ENCODE peak calls at places on chromosomes 11 and 22, in six cellular contexts. R is pancreas, O is glomerular endothelial cell, Z is HuH-7, Y is HS-5, D is T-helper 2 cell. B is an unnamed sample.

GRCh38 chr22:25404556-25404922 is 159.9 kb upstream of the GRK3 start:
- DNase-seq in Y (no peak), R (peak; percentile 82), Z (no peak), D (no peak), O (no peak), B (peak; percentile 38)

GRCh38 chr11:18367431-18367830 is 26.9 kb upstream of the LDHA start:
- DNase-seq in Y (no peak), Z (no peak), R (no peak), D (no peak), O (no peak), B (no peak)

GRCh38 chr11:86380295-86380694 is 5.6 kb downstream of the CCDC81 start:
- DNase-seq in O (no peak), R (no peak), D (no peak), Z (no peak), Y (no peak), B (no peak)

GRCh38 chr22:36329217-36330078 is 58.3 kb downstream of the MYH9 start:
- DNase-seq in O (peak; percentile 97), Y (peak; percentile 96), D (peak; percentile 67), R (peak; percentile 75), Z (no peak), B (no peak)

GRCh38 chr11:9876331-9876730 is 212.5 kb downstream of the SWAP70 start:
- DNase-seq in D (no peak), Y (no peak), Z (no peak), R (no peak), O (no peak), B (no peak)

GRCh38 chr11:3107608-3108182 is 50.5 kb upstream of the CARS1 start:
- DNase-seq in R (peak; percentile 70), Y (no peak), D (no peak), O (no peak), Z (no peak), B (no peak)

GRCh38 chr22:45381348-45381747 is 32.1 kb downstream of the SMC1B start:
- DNase-seq in R (no peak), Z (no peak), O (no peak), D (no peak), Y (no peak), B (no peak)

GRCh38 chr11:15591112-15591537 is 476.4 kb downstream of the INSC start:
- DNase-seq in O (no peak), D (no peak), R (no peak), Y (no peak), Z (no peak), B (no peak)

GRCh38 chr11:13238879-13239514 is 38.6 kb upstream of the BMAL1 start:
- DNase-seq in R (no peak), Z (peak; percentile 38), D (peak; percentile 33), Y (peak; percentile 11), O (no peak), B (peak; percentile 47)

GRCh38 chr11:117837791-117838190 is 13.2 kb upstream of the FXYD2 start:
- DNase-seq in O (no peak), R (no peak), D (no peak), Z (no peak), Y (no peak), B (no peak)

GRCh38 chr11:134532921-134533421 is 120.9 kb upstream of the B3GAT1 start:
- DNase-seq in Y (no peak), D (no peak), R (no peak), Z (no peak), O (no peak), B (no peak)

GRCh38 chr11:1932681-1933080 is 13.2 kb downstream of the TNNT3 start:
- DNase-seq in Z (no peak), R (no peak), Y (no peak), O (no peak), D (no peak), B (no peak)

GRCh38 chr22:29314074-29314473 is 1.4 kb downstream of the RASL10A start:
- DNase-seq in O (no peak), Y (no peak), Z (peak; percentile 79), R (peak; percentile 52), D (no peak), B (no peak)

GRCh38 chr11:72144807-72145565 is 9.5 kb downstream of the FOLR3 start:
- DNase-seq in R (no peak), Y (peak; percentile 97), O (no peak), Z (no peak), D (no peak), B (no peak)

GRCh38 chr22:40236131-40236665 is 58.5 kb downstream of the TNRC6B start:
- DNase-seq in Y (no peak), R (no peak), D (no peak), Z (no peak), O (no peak), B (no peak)

GRCh38 chr11:128691802-128692749 is 1.8 kb upstream of the FLI1 start:
- DNase-seq in Z (no peak), Y (no peak), R (no peak), O (no peak), D (no peak), B (no peak)

GRCh38 chr22:42673898-42674390 is 24.8 kb upstream of the CYB5R3 start:
- DNase-seq in O (no peak), Y (no peak), R (no peak), Z (no peak), D (no peak), B (no peak)

GRCh38 chr11:128181984-128182383 is 405.4 kb downstream of the ETS1 start:
- DNase-seq in Z (no peak), R (no peak), O (no peak), Y (no peak), D (no peak), B (no peak)

GRCh38 chr11:35045219-35045819 is 93.7 kb upstream of the CD44 start:
- DNase-seq in Z (peak; percentile 23), O (no peak), Y (no peak), D (peak; percentile 71), R (no peak), B (peak; percentile 95)

GRCh38 chr11:132158091-132158490 is 787.7 kb downstream of the NTM start:
- DNase-seq in R (no peak), O (peak; percentile 5), Z (no peak), Y (no peak), D (no peak), B (no peak)

GRCh38 chr11:72826942-72827480 is 12.8 kb downstream of the ATG16L2 start:
- DNase-seq in R (peak; percentile 46), Y (no peak), D (no peak), O (no peak), Z (no peak), B (no peak)

GRCh38 chr22:34638128-34638527 is 427.8 kb upstream of the ISX start:
- DNase-seq in O (no peak), D (no peak), Z (no peak), R (no peak), Y (no peak), B (no peak)

GRCh38 chr11:29844701-29845379 is 172.0 kb downstream of the KCNA4 start:
- DNase-seq in D (no peak), R (no peak), Y (no peak), O (no peak), Z (no peak), B (no peak)

GRCh38 chr22:32020117-32020516 is 22.9 kb upstream of the SLC5A1 start:
- DNase-seq in O (no peak), D (no peak), Z (no peak), R (no peak), Y (peak; percentile 95), B (no peak)